ENCODE peak calls at places on chromosomes 16 and 17, in six cellular contexts. Q, H, J, U, S and V are unnamed samples. For H3K4me1, the result is how much of the 10 kb centered on the place peaks cover.

GRCh38 chr16:81699596-81699995 is 79.5 kb upstream of the PLCG2 start:
- DNase-seq in Q (no peak), H (no peak), J (no peak), U (no peak), S (no peak), V (peak)

GRCh38 chr16:64236351-64236750 is 885.5 kb downstream of the CDH11 start:
- DNase-seq in Q (no peak), H (no peak), J (no peak), U (no peak), S (no peak), V (no peak)

GRCh38 chr16:8798174-8798527 is 512 bp downstream of the PMM2 start:
- DNase-seq in Q (no peak), H (peak), J (no peak), U (no peak), S (no peak), V (no peak)

GRCh38 chr17:20084621-20085282 is 75.6 kb downstream of the SPECC1 start:
- DNase-seq in Q (no peak), H (no peak), J (no peak), U (peak), S (no peak), V (no peak)

GRCh38 chr16:83704656-83705055 is 103.1 kb upstream of the HSBP1 start:
- DNase-seq in Q (no peak), H (no peak), J (no peak), U (no peak), S (no peak), V (no peak)

GRCh38 chr17:54736573-54736972 is 164.1 kb upstream of the TOM1L1 start:
- DNase-seq in Q (no peak), H (no peak), J (no peak), U (no peak), S (no peak), V (no peak)

GRCh38 chr16:28165549-28166046 is 46.2 kb downstream of the XPO6 start:
- DNase-seq in Q (no peak), H (no peak), J (no peak), U (no peak), S (no peak), V (no peak)

GRCh38 chr16:48353565-48354163 is 31.5 kb downstream of the SIAH1 start:
- DNase-seq in Q (peak), H (peak), J (peak), U (peak), S (peak), V (peak)

GRCh38 chr17:72097144-72097543 is 23.7 kb upstream of the SOX9 start:
- DNase-seq in Q (no peak), H (no peak), J (no peak), U (no peak), S (no peak), V (no peak)

GRCh38 chr16:53817812-53818211 is 113.9 kb downstream of the FTO start:
- DNase-seq in Q (no peak), H (no peak), J (no peak), U (no peak), S (no peak), V (no peak)

GRCh38 chr16:72990003-72990521 is 57.9 kb downstream of the ZFHX3 start:
- DNase-seq in Q (peak), H (peak), J (no peak), U (no peak), S (peak), V (peak)

GRCh38 chr17:83062818-83063671 is 16.4 kb upstream of the METRNL start:
- DNase-seq in Q (no peak), H (no peak), J (no peak), U (peak), S (no peak), V (no peak)

GRCh38 chr16:58377932-58378331 is 14.3 kb upstream of the GINS3 start:
- DNase-seq in Q (no peak), H (no peak), J (no peak), U (no peak), S (no peak), V (no peak)

GRCh38 chr17:69574257-69575197 is 160.0 kb downstream of the MAP2K6 start:
- DNase-seq in Q (no peak), H (no peak), J (no peak), U (no peak), S (no peak), V (no peak)

GRCh38 chr16:4404247-4404966 is 12.0 kb downstream of the CORO7 start:
- DNase-seq in Q (peak), H (no peak), J (no peak), U (peak), S (no peak), V (no peak)

GRCh38 chr17:44307387-44308186 is 814 bp upstream of the RUNDC3A start:
- DNase-seq in Q (peak), H (no peak), J (no peak), U (peak), S (peak), V (peak)

GRCh38 chr17:58575511-58575910 is 61.1 kb upstream of the MTMR4 start:
- DNase-seq in Q (peak), H (peak), J (no peak), U (no peak), S (peak), V (no peak)

GRCh38 chr16:71610936-71611871 is 14.8 kb upstream of the MARVELD3 start:
- DNase-seq in Q (peak), H (peak), J (peak), U (peak), S (peak), V (peak)

GRCh38 chr16:66961065-66961744 is at the start of gene CES3:
- DNase-seq in Q (peak), H (peak), J (no peak), U (peak), S (no peak), V (peak)

GRCh38 chr16:70441406-70441990 is 2.6 kb upstream of the ST3GAL2 start:
- DNase-seq in Q (no peak), H (no peak), J (no peak), U (no peak), S (no peak), V (no peak)

GRCh38 chr16:10992112-10992511 is 47.7 kb downstream of the CLEC16A start:
- DNase-seq in Q (no peak), H (no peak), J (no peak), U (no peak), S (no peak), V (no peak)

GRCh38 chr17:19551148-19551547 is 17.5 kb downstream of the SLC47A1 start:
- DNase-seq in Q (peak), H (no peak), J (no peak), U (no peak), S (no peak), V (no peak)

GRCh38 chr17:35129154-35129972 is 7.9 kb downstream of the FNDC8 start:
- DNase-seq in Q (no peak), H (no peak), J (no peak), U (no peak), S (no peak), V (no peak)

GRCh38 chr16:50313596-50314483 is 47.5 kb downstream of the ADCY7 start:
- DNase-seq in Q (peak), H (no peak), J (no peak), U (peak), S (no peak), V (peak)

GRCh38 chr16:50478773-50479149 is 69.4 kb upstream of the NKD1 start:
- DNase-seq in Q (no peak), H (no peak), J (no peak), U (no peak), S (no peak), V (no peak)

GRCh38 chr16:8996891-8997290 is 33.2 kb upstream of the USP7 start:
- DNase-seq in Q (no peak), H (peak), J (no peak), U (no peak), S (no peak), V (no peak)

GRCh38 chr17:13003927-13004326 is 13.9 kb downstream of the ELAC2 start:
- DNase-seq in Q (no peak), H (no peak), J (no peak), U (no peak), S (no peak), V (peak)

GRCh38 chr17:1413281-1413791 is 13.3 kb upstream of the YWHAE start:
- DNase-seq in Q (peak), H (no peak), J (no peak), U (no peak), S (peak), V (peak)

GRCh38 chr17:72387487-72387886 is 266.7 kb downstream of the SOX9 start:
- DNase-seq in Q (peak), H (peak), J (no peak), U (no peak), S (no peak), V (no peak)

GRCh38 chr17:83171661-83172060 is 92.3 kb downstream of the METRNL start:
- DNase-seq in Q (peak), H (no peak), J (no peak), U (no peak), S (no peak), V (no peak)

GRCh38 chr17:39979865-39980401 is 674 bp upstream of the PSMD3 start:
- DNase-seq in Q (peak), H (no peak), J (no peak), U (no peak), S (no peak), V (no peak)

GRCh38 chr17:75396025-75396424 is 9.5 kb downstream of the GRB2 start:
- DNase-seq in Q (no peak), H (no peak), J (no peak), U (no peak), S (no peak), V (no peak)
- H3K4me1 ChIP-seq in Q (under half), H (under half), J (under half), U (under half), S (under half), V (under half)

GRCh38 chr17:75980188-75981018 is 1.4 kb downstream of the TEN1 start:
- DNase-seq in Q (no peak), H (no peak), J (no peak), U (peak), S (no peak), V (no peak)

GRCh38 chr17:75981019-75981615 is 2.1 kb downstream of the TEN1 start:
- DNase-seq in Q (no peak), H (no peak), J (no peak), U (peak), S (no peak), V (peak)

GRCh38 chr17:75979705-75980187 is 706 bp downstream of the TEN1 start:
- DNase-seq in Q (no peak), H (no peak), J (no peak), U (no peak), S (no peak), V (no peak)

GRCh38 chr17:75985986-75986385 is 6.9 kb downstream of the TEN1 start:
- DNase-seq in Q (no peak), H (no peak), J (no peak), U (no peak), S (no peak), V (no peak)

GRCh38 chr17:75983501-75984181 is 4.6 kb downstream of the TEN1 start:
- DNase-seq in Q (no peak), H (no peak), J (no peak), U (peak), S (no peak), V (peak)
- H3K27ac ChIP-seq in Q (peak), H (no peak), J (no peak), U (no peak), S (no peak), V (no peak)

GRCh38 chr17:56260421-56260820 is 107.1 kb downstream of the ANKFN1 start:
- DNase-seq in Q (no peak), H (no peak), J (no peak), U (no peak), S (no peak), V (no peak)
- H3K4me3 ChIP-seq in Q (no peak), H (no peak), J (no peak), U (no peak), S (no peak), V (no peak)

DNA sequence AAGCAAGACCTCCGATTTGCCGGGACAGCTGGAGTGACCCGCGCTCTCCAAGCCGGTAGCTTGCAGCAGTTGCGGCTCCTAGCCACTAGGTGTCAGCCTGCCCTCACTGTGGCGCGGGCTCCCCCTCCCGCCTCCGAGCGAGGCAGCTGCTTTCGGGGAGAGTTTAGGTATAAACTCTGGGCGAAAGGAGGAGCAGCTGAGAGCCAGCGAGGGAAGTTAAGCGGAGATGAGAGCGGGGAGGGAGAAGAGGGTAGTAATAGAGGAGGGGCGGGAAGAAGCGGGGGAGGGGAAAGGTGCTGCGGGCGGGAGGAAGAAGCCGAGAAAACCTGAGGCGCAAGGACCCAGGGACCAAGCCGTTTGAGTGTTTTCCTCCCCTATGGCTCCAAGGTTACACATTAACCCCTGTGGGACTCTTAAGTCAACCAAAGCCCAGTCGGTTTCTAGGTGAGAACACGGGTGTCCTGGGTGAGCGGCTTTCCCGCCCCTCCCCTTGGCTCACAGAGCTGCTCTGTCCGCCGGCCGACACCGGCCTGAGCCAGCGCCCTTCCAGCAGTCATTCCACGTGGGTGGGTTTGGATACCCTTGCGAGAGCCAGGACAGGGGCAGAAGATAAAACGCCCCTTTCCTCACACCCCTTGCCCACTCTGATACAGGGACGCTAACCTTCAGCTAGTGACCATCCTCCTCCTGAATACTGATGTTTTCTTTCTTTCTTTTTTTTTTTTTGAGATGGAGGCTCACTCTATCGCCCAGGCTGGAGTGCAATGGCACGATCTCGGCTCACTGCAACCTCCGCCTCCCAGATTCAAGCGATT is 1.1 kb upstream of the TLCD1 start:
- DNase-seq in Q (peak), H (peak), J (peak), U (peak), S (peak), V (peak)
- H3K4me1 ChIP-seq in Q (under half), H (half or more), J (under half), U (under half), S (under half), V (under half)

DNA sequence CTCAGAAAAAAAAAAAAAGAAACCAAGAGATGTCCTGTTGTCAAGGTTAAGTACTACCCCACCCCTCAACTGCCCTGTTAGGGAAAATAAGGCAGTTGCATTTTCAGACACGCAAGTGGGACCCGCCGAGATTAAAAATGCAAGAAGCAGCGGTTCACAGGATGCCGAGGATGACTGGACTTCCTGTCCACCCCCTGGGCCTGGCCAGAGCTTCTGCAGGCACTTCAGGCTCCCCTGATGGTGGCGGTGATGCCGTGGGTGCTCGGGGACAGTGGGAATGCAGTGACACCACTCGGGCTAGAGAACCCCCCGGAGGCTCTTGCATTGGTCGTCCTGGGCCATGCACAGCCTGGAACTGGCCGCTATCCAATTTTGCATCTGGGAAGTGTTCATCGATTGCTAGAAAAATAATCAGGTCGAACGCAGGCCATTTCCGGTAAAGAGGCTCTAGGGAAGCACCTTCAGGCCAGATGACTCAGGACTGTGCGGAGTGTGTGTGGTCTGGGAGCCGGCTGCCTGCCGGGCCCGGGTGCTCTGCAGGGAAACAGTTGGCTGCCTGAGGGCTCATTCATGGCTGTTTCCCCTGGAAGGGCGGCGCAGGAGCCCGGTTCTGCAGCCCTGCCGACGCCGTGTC is 13.4 kb upstream of the CRISPLD2 start:
- DNase-seq in Q (peak), H (no peak), J (peak), U (no peak), S (no peak), V (no peak)
- H3K27ac ChIP-seq in Q (no peak), H (peak), J (no peak), U (no peak), S (no peak), V (no peak)

DNA sequence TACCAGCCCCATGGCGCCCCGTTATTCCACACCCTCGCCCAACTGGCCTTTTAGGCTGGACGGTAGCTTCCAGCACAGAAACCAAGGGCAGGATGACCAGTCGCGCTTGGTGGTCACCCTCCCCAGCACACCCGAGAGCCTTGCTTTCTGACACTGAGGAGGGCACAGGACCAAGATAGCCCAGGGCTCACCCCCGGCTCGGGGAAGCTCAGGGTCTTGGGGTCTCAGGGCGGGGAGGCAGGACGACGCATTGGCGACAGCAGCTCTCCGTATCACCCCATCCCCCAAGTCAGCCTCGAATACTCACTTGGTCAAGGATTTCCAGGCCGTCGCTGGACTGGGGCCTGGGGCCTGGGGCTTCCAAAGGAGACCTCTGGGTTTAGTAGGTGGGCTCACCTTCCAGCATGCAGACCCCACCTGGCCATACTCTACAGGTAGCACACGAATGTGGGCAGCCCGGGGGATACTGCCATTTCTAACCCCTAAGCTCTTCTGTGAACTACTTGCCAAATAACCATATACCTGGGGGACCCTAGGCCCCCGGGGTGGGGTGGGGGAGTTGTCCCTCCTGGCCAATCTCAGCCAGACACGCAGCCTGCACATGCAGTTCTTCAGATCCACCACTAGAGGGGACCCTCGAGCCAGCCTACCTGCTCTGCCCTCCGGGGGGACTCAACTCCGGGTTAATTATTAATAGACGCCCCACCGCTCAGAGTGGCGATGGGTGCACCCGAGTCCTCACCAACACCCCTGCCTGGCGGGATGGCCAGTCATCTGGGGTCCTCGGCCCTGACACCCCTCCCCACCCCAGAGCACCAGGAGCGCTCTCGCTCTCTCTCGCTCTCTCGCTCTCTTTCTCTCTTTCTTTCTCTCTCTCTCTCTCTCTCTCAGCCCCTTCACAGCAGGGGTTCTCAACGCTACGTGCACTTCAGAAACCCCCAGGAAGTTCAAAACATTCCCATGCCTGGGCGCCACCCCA is 30.0 kb downstream of the TBC1D16 start:
- DNase-seq in Q (peak), H (peak), J (no peak), U (no peak), S (no peak), V (peak)
- H3K4me3 ChIP-seq in Q (no peak), H (no peak), J (no peak), U (no peak), S (no peak), V (no peak)

DNA sequence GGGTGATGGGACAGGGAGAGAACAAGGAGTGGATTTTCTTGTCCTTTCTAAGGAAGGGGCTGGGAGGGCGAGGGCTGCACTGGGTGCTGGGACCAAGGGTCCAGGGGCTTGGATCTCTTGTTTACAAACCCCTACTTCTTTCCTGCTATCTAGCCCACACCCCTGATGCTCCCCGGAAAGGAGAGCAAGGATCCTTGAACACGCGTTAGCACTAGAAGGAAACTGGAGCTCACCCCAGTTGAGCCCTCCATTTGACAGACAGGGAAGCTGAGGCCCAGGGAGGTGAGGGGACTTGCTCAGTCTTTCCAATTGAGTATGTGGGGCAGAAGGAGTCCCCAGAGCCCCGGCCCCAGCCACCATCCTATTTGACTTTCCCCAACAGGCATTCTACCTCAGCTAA is 4.6 kb upstream of the ITGAE start:
- DNase-seq in Q (no peak), H (no peak), J (no peak), U (no peak), S (no peak), V (no peak)
- H3K4me1 ChIP-seq in Q (under half), H (under half), J (under half), U (under half), S (under half), V (under half)

DNA sequence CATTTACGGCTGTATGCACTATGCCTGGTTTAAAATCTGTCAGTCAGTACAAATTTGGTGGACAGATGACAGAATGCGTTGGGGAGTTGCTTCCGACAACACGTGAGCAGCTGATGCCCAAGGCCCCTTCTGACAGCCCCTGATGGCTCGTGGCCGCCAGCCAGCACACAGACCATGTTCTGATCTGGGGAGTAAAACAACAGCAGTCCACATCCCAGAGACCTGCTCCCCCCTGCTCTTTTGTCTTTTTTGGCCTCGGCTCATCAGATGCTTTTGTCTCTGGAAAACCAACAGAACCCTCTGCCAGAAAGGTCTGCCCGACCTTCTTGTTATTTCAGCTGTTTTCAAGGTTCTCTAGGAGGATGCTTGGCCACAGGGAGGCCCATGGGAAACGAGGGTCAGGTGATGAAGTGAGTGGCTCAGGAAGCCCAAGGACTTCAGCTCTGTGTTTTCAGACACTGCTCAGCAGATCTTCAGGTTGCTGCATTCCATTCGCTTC is 10.8 kb downstream of the ARSG start:
- DNase-seq in Q (no peak), H (no peak), J (no peak), U (peak), S (no peak), V (no peak)
- H3K27ac ChIP-seq in Q (no peak), H (no peak), J (no peak), U (no peak), S (no peak), V (no peak)